ENCODE peak calls at places on chromosomes 3 and 15, in five cellular contexts. One of them, this sample, is unnamed.

GRCh38 chr3:44795197-44795596 is 33.6 kb downstream of the KIF15 start:
- DNase-seq in neural progenitor cell: no peak
- DNase-seq in HCT116: no peak
- DNase-seq in GM23338: peak
- DNase-seq in OCI-LY7: no peak
- DNase-seq in this sample: peak

GRCh38 chr3:186787642-186788481 is 4.5 kb downstream of the EIF4A2 start:
- DNase-seq in OCI-LY7: peak
- DNase-seq in GM23338: no peak
- DNase-seq in HCT116: no peak
- DNase-seq in neural progenitor cell: no peak
- DNase-seq in this sample: peak

GRCh38 chr3:122678496-122678895 is 2.1 kb upstream of the PARP14 start:
- DNase-seq in OCI-LY7: no peak
- DNase-seq in HCT116: no peak
- DNase-seq in GM23338: no peak
- DNase-seq in neural progenitor cell: no peak
- DNase-seq in this sample: no peak

GRCh38 chr15:73959012-73959581 is 32.8 kb downstream of the LOXL1 start:
- DNase-seq in neural progenitor cell: no peak
- DNase-seq in GM23338: no peak
- DNase-seq in HCT116: no peak
- DNase-seq in OCI-LY7: peak
- DNase-seq in this sample: peak

GRCh38 chr3:162489853-162490252 is 993.2 kb downstream of the OTOL1 start:
- DNase-seq in neural progenitor cell: peak
- DNase-seq in HCT116: peak
- DNase-seq in OCI-LY7: no peak
- DNase-seq in GM23338: peak
- DNase-seq in this sample: peak

GRCh38 chr3:174859756-174860155 is 622 bp downstream of the NAALADL2 start:
- DNase-seq in GM23338: peak
- DNase-seq in HCT116: no peak
- DNase-seq in OCI-LY7: no peak
- DNase-seq in neural progenitor cell: no peak
- DNase-seq in this sample: no peak

GRCh38 chr15:25508369-25509002 is 69.7 kb upstream of the UBE3A start:
- DNase-seq in GM23338: peak
- DNase-seq in OCI-LY7: peak
- DNase-seq in neural progenitor cell: peak
- DNase-seq in HCT116: peak
- DNase-seq in this sample: peak

GRCh38 chr15:40192942-40193341 is 32.1 kb downstream of the BUB1B start:
- DNase-seq in neural progenitor cell: no peak
- DNase-seq in HCT116: no peak
- DNase-seq in GM23338: no peak
- DNase-seq in OCI-LY7: no peak
- DNase-seq in this sample: peak

GRCh38 chr3:157785071-157785826 is 282.0 kb upstream of the VEPH1 start:
- DNase-seq in neural progenitor cell: no peak
- DNase-seq in OCI-LY7: no peak
- DNase-seq in GM23338: peak
- DNase-seq in HCT116: peak
- DNase-seq in this sample: peak

GRCh38 chr15:47194718-47195117 is 522.6 kb upstream of the SEMA6D start:
- DNase-seq in neural progenitor cell: peak
- DNase-seq in GM23338: peak
- DNase-seq in OCI-LY7: peak
- DNase-seq in HCT116: no peak
- DNase-seq in this sample: peak
- TF ChIP-seq EZH2phosphoT487 in neural progenitor cell: no peak
- TF ChIP-seq EZH2phosphoT487 in GM23338: no peak
- TF ChIP-seq EZH2phosphoT487 in OCI-LY7: no peak
- TF ChIP-seq EZH2phosphoT487 in HCT116: no peak
- TF ChIP-seq EZH2phosphoT487 in this sample: no peak

GRCh38 chr3:39423571-39423970 is 17.1 kb downstream of the RPSA start:
- DNase-seq in OCI-LY7: no peak
- DNase-seq in neural progenitor cell: no peak
- DNase-seq in GM23338: no peak
- DNase-seq in HCT116: no peak
- DNase-seq in this sample: no peak

GRCh38 chr3:39427506-39427905 is 21.0 kb downstream of the RPSA start:
- DNase-seq in OCI-LY7: no peak
- DNase-seq in HCT116: no peak
- DNase-seq in neural progenitor cell: no peak
- DNase-seq in GM23338: no peak
- DNase-seq in this sample: no peak

GRCh38 chr3:39429466-39429865 is 22.9 kb downstream of the RPSA start:
- DNase-seq in neural progenitor cell: no peak
- DNase-seq in GM23338: no peak
- DNase-seq in HCT116: no peak
- DNase-seq in OCI-LY7: no peak
- DNase-seq in this sample: no peak

GRCh38 chr3:39428745-39429201 is 22.3 kb downstream of the RPSA start:
- DNase-seq in GM23338: peak
- DNase-seq in HCT116: no peak
- DNase-seq in neural progenitor cell: no peak
- DNase-seq in OCI-LY7: no peak
- DNase-seq in this sample: no peak

DNA sequence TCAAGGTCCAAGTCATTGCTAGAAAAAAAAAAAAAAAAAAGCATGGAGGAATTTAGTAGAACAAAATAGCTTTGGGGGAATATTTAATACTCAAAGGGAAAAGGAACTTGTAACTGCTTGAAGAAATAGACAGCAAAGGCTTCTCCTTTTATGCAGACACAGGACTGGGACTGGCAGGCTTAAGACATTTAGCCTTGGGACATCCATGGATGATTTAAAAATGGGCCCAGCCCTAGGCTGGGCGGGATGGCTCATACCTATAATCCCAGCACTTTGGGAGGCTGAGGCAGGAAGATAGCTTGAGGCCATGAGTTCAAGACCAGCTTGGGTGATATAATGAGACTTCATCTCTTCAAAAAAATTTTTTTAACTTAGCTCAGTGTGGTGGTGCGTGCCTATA is 19.8 kb downstream of the RPSA start:
- DNase-seq in OCI-LY7: no peak
- DNase-seq in neural progenitor cell: no peak
- DNase-seq in HCT116: no peak
- DNase-seq in GM23338: no peak
- DNase-seq in this sample: no peak
- H3K4me3 ChIP-seq in OCI-LY7: no peak
- H3K4me3 ChIP-seq in neural progenitor cell: no peak
- H3K4me3 ChIP-seq in HCT116: no peak
- H3K4me3 ChIP-seq in GM23338: no peak
- H3K4me3 ChIP-seq in this sample: no peak

GRCh38 chr3:69115731-69116130 is 6.7 kb downstream of the LMOD3 start:
- DNase-seq in OCI-LY7: no peak
- DNase-seq in HCT116: no peak
- DNase-seq in GM23338: no peak
- DNase-seq in neural progenitor cell: no peak
- DNase-seq in this sample: peak
- TF ChIP-seq EZH2phosphoT487 in OCI-LY7: no peak
- TF ChIP-seq EZH2phosphoT487 in HCT116: no peak
- TF ChIP-seq EZH2phosphoT487 in GM23338: no peak
- TF ChIP-seq EZH2phosphoT487 in neural progenitor cell: no peak
- TF ChIP-seq EZH2phosphoT487 in this sample: no peak

GRCh38 chr3:107430214-107431047 is 53.2 kb downstream of the CCDC54 start:
- DNase-seq in neural progenitor cell: peak
- DNase-seq in HCT116: no peak
- DNase-seq in OCI-LY7: no peak
- DNase-seq in GM23338: peak
- DNase-seq in this sample: peak
- H3K4me3 ChIP-seq in neural progenitor cell: peak
- H3K4me3 ChIP-seq in HCT116: no peak
- H3K4me3 ChIP-seq in OCI-LY7: peak
- H3K4me3 ChIP-seq in GM23338: peak
- H3K4me3 ChIP-seq in this sample: peak

GRCh38 chr15:33066584-33066983 is 127.9 kb downstream of the FMN1 start:
- DNase-seq in HCT116: no peak
- DNase-seq in neural progenitor cell: no peak
- DNase-seq in GM23338: no peak
- DNase-seq in OCI-LY7: no peak
- DNase-seq in this sample: no peak
- TF ChIP-seq EZH2phosphoT487 in HCT116: no peak
- TF ChIP-seq EZH2phosphoT487 in neural progenitor cell: no peak
- TF ChIP-seq EZH2phosphoT487 in GM23338: no peak
- TF ChIP-seq EZH2phosphoT487 in OCI-LY7: no peak
- TF ChIP-seq EZH2phosphoT487 in this sample: no peak

GRCh38 chr15:27768731-27769510 is 330.2 kb downstream of the OCA2 start:
- DNase-seq in HCT116: no peak
- DNase-seq in GM23338: peak
- DNase-seq in OCI-LY7: no peak
- DNase-seq in neural progenitor cell: no peak
- DNase-seq in this sample: no peak

GRCh38 chr15:27771892-27772291 is 327.2 kb downstream of the OCA2 start:
- DNase-seq in OCI-LY7: no peak
- DNase-seq in HCT116: no peak
- DNase-seq in GM23338: no peak
- DNase-seq in neural progenitor cell: no peak
- DNase-seq in this sample: no peak

GRCh38 chr15:27769652-27770051 is 329.5 kb downstream of the OCA2 start:
- DNase-seq in OCI-LY7: no peak
- DNase-seq in HCT116: no peak
- DNase-seq in GM23338: no peak
- DNase-seq in neural progenitor cell: no peak
- DNase-seq in this sample: no peak

GRCh38 chr15:27770769-27771554 is 328.2 kb downstream of the OCA2 start:
- DNase-seq in OCI-LY7: no peak
- DNase-seq in HCT116: no peak
- DNase-seq in GM23338: no peak
- DNase-seq in neural progenitor cell: no peak
- DNase-seq in this sample: no peak

DNA sequence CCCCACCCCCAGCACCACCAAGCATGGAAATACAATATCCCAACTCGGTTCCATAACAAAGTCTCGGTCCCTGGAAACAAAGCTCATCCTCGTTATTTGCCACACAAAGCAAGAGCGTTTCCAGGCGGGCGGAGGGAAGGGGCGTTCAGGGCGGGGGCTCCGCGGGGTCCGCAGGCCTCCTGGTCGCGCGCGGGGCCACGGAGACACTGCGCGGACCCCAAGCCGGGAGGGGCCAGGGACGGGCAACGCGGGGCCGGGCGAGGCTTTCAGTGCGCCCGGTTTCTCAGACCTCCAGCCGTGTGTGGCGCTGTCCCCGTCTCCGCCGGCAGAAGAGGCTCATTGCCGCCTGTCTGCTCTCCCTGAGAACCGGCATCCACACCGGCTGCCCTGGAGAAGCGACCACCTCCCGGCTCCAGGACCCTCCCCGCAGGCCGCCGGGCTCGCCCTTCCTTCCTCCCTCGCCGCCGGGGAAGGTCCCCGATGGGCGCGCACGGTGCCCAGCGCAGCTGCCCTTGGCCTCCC is 329.0 kb downstream of the OCA2 start:
- DNase-seq in HCT116: no peak
- DNase-seq in OCI-LY7: no peak
- DNase-seq in neural progenitor cell: no peak
- DNase-seq in GM23338: no peak
- DNase-seq in this sample: no peak
- H3K4me3 ChIP-seq in HCT116: no peak
- H3K4me3 ChIP-seq in OCI-LY7: no peak
- H3K4me3 ChIP-seq in neural progenitor cell: no peak
- H3K4me3 ChIP-seq in GM23338: no peak
- H3K4me3 ChIP-seq in this sample: no peak

This sample was measured in GM23248.